ENCODE peak calls at places on chromosomes 2 and 18, in four cellular contexts. R is HL-60, Q is neural progenitor cell, D is uterus. A is an unnamed sample.

GRCh38 chr2:199228887-199229819 is 228.6 kb downstream of the SATB2 start:
- DNase-seq in Q (no peak), D (no peak), R (peak), A (peak)

GRCh38 chr2:7899241-7899640 is 782.6 kb upstream of the ID2 start:
- DNase-seq in Q (no peak), R (peak), D (no peak), A (no peak)

GRCh38 chr2:18436408-18437077 is 123.9 kb downstream of the RDH14 start:
- DNase-seq in Q (no peak), D (peak), R (no peak), A (no peak)

GRCh38 chr2:37472959-37473358 is 128.5 kb downstream of the QPCT start:
- DNase-seq in R (no peak), D (no peak), Q (no peak), A (peak)

GRCh38 chr2:30611572-30611971 is 164.5 kb downstream of the LCLAT1 start:
- DNase-seq in D (no peak), R (no peak), Q (no peak), A (no peak)

GRCh38 chr2:72236445-72237067 is 88.9 kb upstream of the CYP26B1 start:
- DNase-seq in D (no peak), Q (no peak), R (no peak), A (peak)

GRCh38 chr2:157291018-157291417 is 33.5 kb downstream of the GALNT5 start:
- DNase-seq in R (no peak), Q (no peak), D (no peak), A (no peak)

GRCh38 chr2:135607561-135607960 is 76.3 kb downstream of the R3HDM1 start:
- DNase-seq in Q (no peak), R (no peak), D (no peak), A (no peak)

GRCh38 chr2:68653538-68653982 is 10.2 kb downstream of the PROKR1 start:
- DNase-seq in Q (no peak), D (no peak), R (peak), A (peak)
- H3K4me3 ChIP-seq in Q (no peak), D (no peak), R (no peak), A (no peak)

GRCh38 chr2:172113617-172114016 is 10.9 kb upstream of the DLX2 start:
- DNase-seq in D (no peak), Q (peak), R (no peak), A (no peak)
- TF ChIP-seq CTCF in D (no peak), Q (peak), R (no peak), A (no peak)

GRCh38 chr18:59810740-59811520 is 88.9 kb upstream of the PMAIP1 start:
- DNase-seq in Q (no peak), D (no peak), R (no peak), A (no peak)

GRCh38 chr18:59810183-59810582 is 89.6 kb upstream of the PMAIP1 start:
- DNase-seq in D (no peak), R (no peak), Q (no peak), A (no peak)

GRCh38 chr18:59818769-59819168 is 81.0 kb upstream of the PMAIP1 start:
- DNase-seq in R (no peak), D (no peak), Q (no peak), A (no peak)

GRCh38 chr18:59814872-59815271 is 84.9 kb upstream of the PMAIP1 start:
- DNase-seq in R (no peak), D (no peak), Q (no peak), A (peak)

GRCh38 chr18:59813942-59814341 is 85.9 kb upstream of the PMAIP1 start:
- DNase-seq in D (no peak), Q (no peak), R (no peak), A (no peak)
- H3K4me3 ChIP-seq in D (no peak), Q (no peak), R (no peak), A (no peak)

DNA sequence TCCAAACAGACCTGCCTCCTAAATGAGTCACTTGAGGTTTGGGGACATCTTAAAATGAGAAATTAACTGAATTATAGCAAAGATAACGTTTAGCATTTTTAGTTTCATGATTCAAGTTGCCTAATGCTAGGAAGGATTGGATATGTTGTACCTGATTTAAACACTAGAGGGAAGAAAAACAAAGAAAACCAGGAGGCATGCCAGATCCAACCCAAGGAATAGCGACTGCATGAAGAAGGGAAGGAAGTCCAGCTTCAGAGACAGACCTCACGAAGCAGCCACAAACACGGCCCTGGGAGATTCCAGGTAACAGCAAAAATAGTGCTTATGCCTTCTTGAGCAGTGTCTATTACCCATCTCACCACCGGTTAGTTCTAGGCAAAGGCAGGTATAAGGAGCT is 499.9 kb upstream of the SPHKAP start:
- DNase-seq in R (no peak), Q (peak), D (no peak), A (peak)
- TF ChIP-seq CTCF in R (no peak), Q (peak), D (peak), A (peak)

GRCh38 chr2:118224888-118225264 is 136.6 kb downstream of the INSIG2 start:
- DNase-seq in D (no peak), R (no peak), Q (peak), A (no peak)
- H3K4me3 ChIP-seq in D (no peak), R (no peak), Q (peak), A (no peak)

GRCh38 chr2:15943914-15944313 is 3.6 kb downstream of the MYCN start:
- DNase-seq in R (no peak), Q (no peak), D (no peak), A (no peak)

GRCh38 chr2:15944325-15945017 is 4.1 kb downstream of the MYCN start:
- DNase-seq in Q (no peak), R (no peak), D (no peak), A (no peak)

GRCh38 chr2:15941970-15942710 is 1.8 kb downstream of the MYCN start:
- DNase-seq in D (peak), Q (peak), R (no peak), A (peak)

GRCh38 chr2:15942711-15943345 is 2.5 kb downstream of the MYCN start:
- DNase-seq in D (no peak), Q (peak), R (no peak), A (no peak)

DNA sequence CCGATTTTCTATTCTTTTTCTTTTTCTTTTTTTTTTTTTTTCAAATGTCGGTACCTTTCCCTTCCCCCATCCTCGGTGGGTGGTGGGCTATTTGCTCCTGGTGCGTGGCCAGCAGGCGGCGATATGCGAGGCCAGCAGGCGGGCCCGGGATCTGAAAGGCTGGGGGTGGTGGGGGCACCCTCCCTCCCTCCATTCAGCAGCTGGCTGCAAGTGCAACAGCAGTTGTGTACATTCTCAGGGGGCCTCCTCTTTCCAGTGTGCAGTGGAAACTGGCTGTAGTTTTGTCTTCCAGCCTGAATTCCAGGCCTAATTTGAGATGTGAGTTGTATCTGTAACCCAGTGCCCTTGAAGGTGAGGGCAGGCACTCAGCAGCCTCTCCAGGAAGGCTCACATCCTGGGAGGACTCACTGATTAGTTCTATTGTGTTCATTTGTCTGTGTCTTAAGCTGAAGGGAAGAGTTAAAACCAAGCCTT is 3.1 kb downstream of the MYCN start:
- DNase-seq in R (no peak), Q (peak), D (no peak), A (no peak)
- TF ChIP-seq CTCF in R (no peak), Q (peak), D (no peak), A (peak)